ENCODE peak calls at places on chromosomes 7 and 10, in five cellular contexts. R, T, X, P and G are unnamed samples.

GRCh38 chr7:155372782-155373358 is 75.2 kb downstream of the INSIG1 start:
- DNase-seq in R (no peak), T (no peak), X (no peak), P (no peak), G (no peak)

GRCh38 chr7:47954231-47954911 is 6.1 kb upstream of the PKD1L1 start:
- DNase-seq in R (no peak), T (no peak), X (peak), P (no peak), G (no peak)

GRCh38 chr10:119325131-119325530 is 117.8 kb downstream of the GRK5 start:
- DNase-seq in R (no peak), T (no peak), X (no peak), P (no peak), G (peak)

GRCh38 chr7:44043902-44044301 is 600 bp upstream of the DBNL start:
- DNase-seq in R (no peak), T (no peak), X (no peak), P (no peak), G (no peak)

GRCh38 chr10:89115876-89116627 is 91.1 kb downstream of the CH25H start:
- DNase-seq in R (no peak), T (no peak), X (peak), P (no peak), G (no peak)

GRCh38 chr10:109992485-109992884 is 15.3 kb upstream of the ADD3 start:
- DNase-seq in R (no peak), T (no peak), X (peak), P (no peak), G (no peak)

GRCh38 chr7:35762781-35763180 is 38.1 kb upstream of the SEPTIN7 start:
- DNase-seq in R (no peak), T (no peak), X (no peak), P (no peak), G (no peak)

GRCh38 chr7:35727571-35727970 is 32.6 kb upstream of the HERPUD2 start:
- DNase-seq in R (no peak), T (no peak), X (no peak), P (no peak), G (no peak)

GRCh38 chr7:47937065-47937687 is 11.1 kb downstream of the PKD1L1 start:
- DNase-seq in R (no peak), T (no peak), X (no peak), P (peak), G (no peak)

GRCh38 chr10:73768881-73769280 is 13.0 kb upstream of the CHCHD1 start:
- DNase-seq in R (peak), T (no peak), X (no peak), P (no peak), G (no peak)

GRCh38 chr7:95718556-95719410 is 53.6 kb upstream of the DYNC1I1 start:
- DNase-seq in R (no peak), T (no peak), X (no peak), P (no peak), G (no peak)

GRCh38 chr10:60821661-60822060 is 43.4 kb downstream of the CDK1 start:
- DNase-seq in R (no peak), T (no peak), X (no peak), P (no peak), G (no peak)

GRCh38 chr7:68730871-68731403 is 867.3 kb upstream of the AUTS2 start:
- DNase-seq in R (no peak), T (no peak), X (no peak), P (no peak), G (no peak)

GRCh38 chr10:110600487-110601101 is 33.1 kb downstream of the SMC3 start:
- DNase-seq in R (no peak), T (peak), X (peak), P (peak), G (peak)

GRCh38 chr10:52740155-52740549 is 32.4 kb downstream of the MBL2 start:
- DNase-seq in R (no peak), T (no peak), X (no peak), P (no peak), G (no peak)

GRCh38 chr7:55971045-55971444 is 6.7 kb downstream of the NIPSNAP2 start:
- DNase-seq in R (peak), T (no peak), X (no peak), P (no peak), G (no peak)

GRCh38 chr10:61754553-61755540 is 92.1 kb downstream of the CABCOCO1 start:
- DNase-seq in R (no peak), T (no peak), X (peak), P (no peak), G (no peak)

GRCh38 chr7:50376056-50376455 is 71.5 kb downstream of the IKZF1 start:
- DNase-seq in R (no peak), T (no peak), X (no peak), P (no peak), G (no peak)

GRCh38 chr10:126063353-126063791 is 167.0 kb downstream of the FANK1 start:
- DNase-seq in R (no peak), T (no peak), X (peak), P (no peak), G (no peak)

GRCh38 chr7:98231489-98232275 is 20.4 kb downstream of the TECPR1 start:
- DNase-seq in R (no peak), T (no peak), X (no peak), P (no peak), G (no peak)

GRCh38 chr10:132319853-132320669 is 11.9 kb upstream of the LRRC27 start:
- DNase-seq in R (peak), T (no peak), X (peak), P (no peak), G (no peak)

GRCh38 chr7:73359746-73360375 is 31.9 kb downstream of the FKBP6 start:
- DNase-seq in R (no peak), T (no peak), X (no peak), P (no peak), G (no peak)

GRCh38 chr7:65946895-65947294 is 35.1 kb downstream of the GUSB start:
- DNase-seq in R (no peak), T (no peak), X (peak), P (no peak), G (no peak)

GRCh38 chr10:62024026-62024701 is 122.7 kb downstream of the ARID5B start:
- DNase-seq in R (no peak), T (no peak), X (no peak), P (no peak), G (no peak)

GRCh38 chr10:3898821-3899220 is 113.8 kb upstream of the KLF6 start:
- DNase-seq in R (no peak), T (no peak), X (no peak), P (peak), G (no peak)

GRCh38 chr10:133358162-133358919 is 522 bp upstream of the FUOM start:
- DNase-seq in R (no peak), T (no peak), X (no peak), P (no peak), G (no peak)

GRCh38 chr10:14349081-14349480 is 18.4 kb upstream of the FRMD4A start:
- DNase-seq in R (no peak), T (no peak), X (no peak), P (no peak), G (no peak)

GRCh38 chr7:38482521-38482920 is 148.7 kb downstream of the AMPH start:
- DNase-seq in R (no peak), T (no peak), X (no peak), P (no peak), G (no peak)

GRCh38 chr7:24457215-24457549 is 116.1 kb upstream of the PALS2 start:
- DNase-seq in R (no peak), T (no peak), X (no peak), P (no peak), G (peak)

GRCh38 chr7:71019703-71020102 is 112.2 kb upstream of the GALNT17 start:
- DNase-seq in R (no peak), T (no peak), X (no peak), P (no peak), G (no peak)

GRCh38 chr10:125479059-125479458 is 203.9 kb downstream of the TEX36 start:
- DNase-seq in R (no peak), T (no peak), X (no peak), P (no peak), G (no peak)

GRCh38 chr7:5557920-5558401 is 134.3 kb upstream of the TNRC18 start:
- DNase-seq in R (peak), T (no peak), X (no peak), P (peak), G (peak)

GRCh38 chr10:31855033-31855432 is 73.6 kb downstream of the ARHGAP12 start:
- DNase-seq in R (no peak), T (no peak), X (no peak), P (no peak), G (no peak)

GRCh38 chr10:12181065-12181775 is 14.5 kb downstream of the NUDT5 start:
- DNase-seq in R (peak), T (no peak), X (no peak), P (no peak), G (no peak)

GRCh38 chr10:98795467-98795866 is 348.7 kb upstream of the HPS1 start:
- DNase-seq in R (no peak), T (no peak), X (no peak), P (no peak), G (no peak)

GRCh38 chr7:129462445-129462844 is 28.2 kb downstream of the STRIP2 start:
- DNase-seq in R (no peak), T (no peak), X (no peak), P (no peak), G (no peak)

GRCh38 chr10:80459047-80459865 is 5.1 kb downstream of the TSPAN14 start:
- DNase-seq in R (peak), T (no peak), X (peak), P (no peak), G (peak)